ENCODE peak calls at places on chromosomes 12 and 14, in six cellular contexts. L, Z, F, Q, I and C are unnamed samples.

GRCh38 chr12:57381693-57382220 is 49.1 kb downstream of the R3HDM2 start:
- DNase-seq in Z (no peak), L (no peak), I (no peak), Q (no peak), F (peak), C (no peak)

GRCh38 chr14:39417014-39417413 is 15.2 kb downstream of the FBXO33 start:
- DNase-seq in F (peak), Q (no peak), L (peak), Z (peak), I (no peak), C (no peak)

GRCh38 chr12:53825246-53826081 is 73.7 kb upstream of the CISTR start:
- DNase-seq in I (no peak), L (peak), F (peak), Z (no peak), Q (no peak), C (no peak)

GRCh38 chr12:6234214-6234613 is 34.0 kb downstream of the CD9 start:
- DNase-seq in Z (peak), I (no peak), Q (no peak), F (peak), L (no peak), C (no peak)

GRCh38 chr12:3520711-3521110 is 29.7 kb downstream of the PRMT8 start:
- DNase-seq in F (no peak), L (peak), Z (no peak), I (no peak), Q (no peak), C (no peak)

GRCh38 chr12:27446436-27446835 is at the start of gene SMCO2:
- DNase-seq in Z (no peak), L (no peak), I (no peak), F (no peak), Q (no peak), C (no peak)

GRCh38 chr14:94213021-94213420 is 38.9 kb downstream of the PPP4R4 start:
- DNase-seq in Q (no peak), I (no peak), F (peak), Z (peak), L (peak), C (no peak)

GRCh38 chr14:55031190-55031589 is 4.2 kb downstream of the SOCS4 start:
- DNase-seq in I (no peak), Z (peak), L (no peak), F (no peak), Q (no peak), C (no peak)

GRCh38 chr12:52061470-52062166 is 8.2 kb upstream of the ATG101 start:
- DNase-seq in L (no peak), F (no peak), Z (no peak), Q (no peak), I (no peak), C (no peak)

GRCh38 chr12:55715833-55716581 is at the start of gene BLOC1S1:
- DNase-seq in Z (peak), I (peak), Q (peak), L (peak), F (peak), C (peak)

GRCh38 chr12:48424644-48425043 is 47.7 kb upstream of the ANP32D start:
- DNase-seq in Q (no peak), Z (no peak), L (no peak), I (no peak), F (no peak), C (no peak)

GRCh38 chr12:89673603-89674002 is 35.0 kb downstream of the ATP2B1 start:
- DNase-seq in Z (no peak), Q (no peak), L (no peak), F (no peak), I (no peak), C (no peak)

DNA sequence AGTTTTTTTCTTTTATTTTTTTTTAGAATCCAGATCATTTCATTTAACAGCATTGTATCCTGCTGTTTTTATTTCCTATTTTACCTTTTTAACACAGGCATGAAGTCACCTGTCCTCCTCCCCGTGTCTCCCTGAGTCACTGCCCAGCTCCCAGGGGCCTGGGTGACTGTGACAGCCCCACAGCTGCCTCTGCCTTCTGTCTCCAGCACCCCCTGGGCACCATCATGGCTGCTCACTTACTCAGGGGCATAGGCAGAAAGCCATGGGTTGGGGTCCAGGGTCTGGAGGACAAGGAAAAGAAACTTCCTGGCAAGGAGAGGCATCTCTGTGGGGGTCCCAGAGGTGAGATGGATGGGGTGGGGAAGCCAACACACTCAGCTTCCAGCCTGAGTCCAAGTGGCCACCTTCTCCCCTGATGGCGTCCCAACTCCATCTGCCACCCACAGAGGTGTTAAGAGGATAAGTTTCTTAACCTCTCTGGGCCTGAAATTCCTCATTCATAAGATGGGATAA is 25.3 kb downstream of the TMEM63C start:
- DNase-seq in Q (no peak), L (no peak), I (no peak), F (no peak), Z (no peak), C (no peak)
- TF ChIP-seq CTCF in Q (no peak), L (peak), I (no peak), F (no peak), Z (no peak), C (no peak)

GRCh38 chr14:96085369-96085768 is 46.2 kb downstream of the C14orf132 start:
- DNase-seq in L (peak), F (no peak), Q (no peak), I (no peak), Z (no peak), C (no peak)

GRCh38 chr14:96086574-96087077 is 47.5 kb downstream of the C14orf132 start:
- DNase-seq in F (no peak), L (peak), Z (no peak), Q (no peak), I (no peak), C (no peak)

GRCh38 chr14:96084796-96085195 is 45.6 kb downstream of the C14orf132 start:
- DNase-seq in Q (no peak), L (no peak), F (no peak), Z (no peak), I (no peak), C (no peak)

GRCh38 chr14:96083667-96084320 is 44.6 kb downstream of the C14orf132 start:
- DNase-seq in Q (no peak), F (no peak), L (peak), I (no peak), Z (no peak), C (no peak)

DNA sequence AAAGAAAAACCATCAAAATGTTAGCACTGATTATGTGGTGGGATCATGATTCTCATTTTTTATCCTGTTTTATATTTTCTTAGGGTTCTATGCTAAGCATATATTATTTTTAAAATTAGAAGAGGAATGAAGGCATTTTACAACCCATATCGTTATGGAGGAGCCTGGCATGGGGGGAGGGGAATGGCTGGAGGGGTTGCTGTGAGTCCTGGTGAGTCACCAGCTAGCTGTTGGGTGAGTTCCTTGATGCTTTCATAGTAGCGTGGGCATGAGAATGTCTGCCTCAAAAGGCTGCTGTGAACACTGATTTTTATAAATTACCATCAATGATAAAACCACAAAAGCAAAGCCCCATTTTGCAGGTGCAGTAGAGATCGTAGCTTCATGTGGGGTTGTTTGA is 46.9 kb downstream of the C14orf132 start:
- DNase-seq in I (no peak), Z (peak), F (peak), Q (no peak), L (peak), C (no peak)
- H3K4me3 ChIP-seq in I (no peak), Z (no peak), F (no peak), Q (no peak), L (no peak), C (no peak)

GRCh38 chr12:108633534-108634224 is at the start of gene SELPLG:
- DNase-seq in F (no peak), I (peak), L (no peak), Z (no peak), Q (peak), C (no peak)
- TF ChIP-seq CTCF in F (no peak), I (no peak), L (no peak), Z (no peak), Q (no peak), C (no peak)

DNA sequence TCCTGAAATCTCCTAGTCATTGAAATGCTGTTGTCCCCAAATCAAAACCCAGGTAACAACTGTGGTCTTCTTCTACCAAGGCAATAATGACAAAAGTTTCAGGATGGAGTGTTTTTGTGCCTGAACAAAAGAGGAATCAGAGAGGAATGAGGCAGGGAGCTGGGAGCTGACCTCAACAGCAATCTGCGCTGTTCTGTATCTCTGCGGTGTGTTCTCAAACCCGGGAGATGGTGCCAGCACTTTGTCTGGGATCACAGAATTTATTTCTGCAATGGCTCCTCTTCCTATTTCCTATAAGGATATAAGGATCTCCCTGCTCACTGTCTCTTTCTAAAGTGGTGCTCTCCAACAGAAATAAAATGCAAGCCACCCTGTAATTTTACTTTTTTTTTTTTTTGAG is 449 bp upstream of the GLT8D2 start:
- DNase-seq in Q (no peak), Z (no peak), F (no peak), L (no peak), I (no peak), C (no peak)
- H3K4me3 ChIP-seq in Q (no peak), Z (peak), F (peak), L (peak), I (peak), C (peak)

DNA sequence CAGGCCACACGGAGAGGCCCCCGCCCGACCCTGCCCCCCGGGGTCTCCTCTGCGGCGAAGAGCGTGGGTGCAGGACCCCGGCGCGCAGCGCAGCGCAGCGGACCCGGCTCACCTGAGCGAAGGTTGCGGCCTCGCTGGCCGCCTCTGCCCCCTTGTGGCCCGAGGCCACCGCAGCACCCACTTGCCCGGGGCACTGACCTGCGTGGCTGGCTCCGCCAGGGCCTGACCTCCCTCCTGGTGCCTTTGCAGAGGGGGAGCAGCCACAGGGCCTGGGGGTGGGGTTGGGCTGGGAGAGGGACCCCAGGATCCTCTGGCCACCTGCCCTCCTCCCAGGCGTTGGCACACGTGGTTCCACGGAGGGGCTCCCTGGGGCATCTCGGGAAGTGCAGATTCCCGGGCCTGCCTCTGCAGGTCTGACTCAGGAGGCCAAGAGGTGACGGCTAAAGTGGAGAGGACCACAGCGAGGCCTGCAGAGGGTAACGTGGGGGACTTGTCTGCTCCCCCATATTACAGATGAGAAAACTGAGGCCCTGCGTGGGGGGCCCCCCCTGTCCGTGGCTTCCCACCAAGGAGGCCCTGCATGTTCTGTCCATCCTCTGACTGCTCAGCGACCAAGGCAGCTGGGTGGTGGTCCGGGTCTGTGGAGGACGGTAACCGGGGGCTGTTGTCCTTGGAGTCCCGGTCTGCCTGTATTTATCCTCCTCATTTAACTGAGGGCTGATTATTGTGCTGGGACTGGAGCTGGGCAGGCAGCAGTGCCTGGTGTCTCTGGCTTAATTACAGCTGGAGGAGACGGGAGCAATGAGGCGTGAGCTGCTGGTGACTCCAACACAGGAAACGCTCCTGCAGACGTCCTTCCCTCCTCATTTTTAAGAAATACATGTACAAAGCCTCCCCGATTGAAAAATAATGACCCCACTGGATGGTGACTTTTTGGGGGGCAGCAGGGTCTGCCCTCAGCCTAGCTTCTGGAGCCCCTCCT is 67.9 kb upstream of the BEGAIN start:
- DNase-seq in Z (no peak), L (peak), F (no peak), Q (no peak), I (peak), C (no peak)
- TF ChIP-seq CTCF in Z (peak), L (peak), F (peak), Q (no peak), I (peak), C (peak)

GRCh38 chr12:110266980-110267620 is 13.9 kb upstream of the ATP2A2 start:
- DNase-seq in I (no peak), Z (peak), Q (no peak), F (peak), L (peak), C (peak)
- H3K4me3 ChIP-seq in I (no peak), Z (no peak), Q (no peak), F (no peak), L (no peak), C (no peak)

GRCh38 chr14:75196064-75196463 is 19.7 kb upstream of the TMED10 start:
- DNase-seq in I (no peak), L (no peak), F (no peak), Q (no peak), Z (no peak), C (no peak)

GRCh38 chr14:75196468-75196867 is 20.1 kb upstream of the TMED10 start:
- DNase-seq in Z (no peak), L (peak), F (no peak), Q (no peak), I (peak), C (no peak)

GRCh38 chr14:75198291-75198933 is 22.0 kb upstream of the TMED10 start:
- DNase-seq in Q (no peak), L (no peak), I (peak), Z (peak), F (peak), C (no peak)

GRCh38 chr14:75200451-75200850 is 24.0 kb upstream of the TMED10 start:
- DNase-seq in Q (no peak), F (no peak), I (peak), Z (no peak), L (peak), C (no peak)

GRCh38 chr14:75197338-75197737 is 20.9 kb upstream of the TMED10 start:
- DNase-seq in Q (no peak), I (no peak), L (no peak), F (no peak), Z (no peak), C (no peak)
- TF ChIP-seq CTCF in Q (no peak), I (no peak), L (no peak), F (no peak), Z (no peak), C (no peak)